ENCODE peak calls at places on chromosomes 11 and 22, in five cellular contexts. One of them, this sample, is unnamed.

GRCh38 chr22:46753360-46753759 is 9.1 kb upstream of the TBC1D22A start:
- DNase-seq in endothelial cell: no peak
- DNase-seq in IMR-90: no peak
- DNase-seq in brain microvascular endothelial cell: no peak
- DNase-seq in adipocyte: no peak
- DNase-seq in this sample: no peak

GRCh38 chr11:102117472-102118113 is 7.3 kb downstream of the YAP1 start:
- DNase-seq in brain microvascular endothelial cell: no peak
- DNase-seq in adipocyte: peak
- DNase-seq in endothelial cell: no peak
- DNase-seq in IMR-90: peak
- DNase-seq in this sample: no peak

GRCh38 chr22:46547883-46548244 is 10.4 kb upstream of the CELSR1 start:
- DNase-seq in endothelial cell: no peak
- DNase-seq in brain microvascular endothelial cell: peak
- DNase-seq in adipocyte: peak
- DNase-seq in IMR-90: peak
- DNase-seq in this sample: no peak

GRCh38 chr11:75330279-75330678 is 21.2 kb downstream of the ARRB1 start:
- DNase-seq in IMR-90: peak
- DNase-seq in brain microvascular endothelial cell: no peak
- DNase-seq in endothelial cell: no peak
- DNase-seq in adipocyte: peak
- DNase-seq in this sample: no peak

GRCh38 chr11:41245184-41245583 is 214.3 kb downstream of the LRRC4C start:
- DNase-seq in IMR-90: no peak
- DNase-seq in adipocyte: no peak
- DNase-seq in brain microvascular endothelial cell: no peak
- DNase-seq in endothelial cell: no peak
- DNase-seq in this sample: no peak

GRCh38 chr22:17980638-17981051 is 43.7 kb downstream of the MICAL3 start:
- DNase-seq in IMR-90: peak
- DNase-seq in brain microvascular endothelial cell: no peak
- DNase-seq in endothelial cell: no peak
- DNase-seq in adipocyte: no peak
- DNase-seq in this sample: peak

GRCh38 chr11:289145-289705 is 299 bp downstream of the PGGHG start:
- DNase-seq in adipocyte: no peak
- DNase-seq in brain microvascular endothelial cell: no peak
- DNase-seq in endothelial cell: no peak
- DNase-seq in IMR-90: no peak
- DNase-seq in this sample: no peak

GRCh38 chr11:57228600-57228999 is 8.4 kb downstream of the APLNR start:
- DNase-seq in adipocyte: no peak
- DNase-seq in brain microvascular endothelial cell: no peak
- DNase-seq in endothelial cell: no peak
- DNase-seq in IMR-90: no peak
- DNase-seq in this sample: no peak

GRCh38 chr22:19287076-19287724 is 4.3 kb downstream of the CLTCL1 start:
- DNase-seq in endothelial cell: no peak
- DNase-seq in IMR-90: peak
- DNase-seq in brain microvascular endothelial cell: peak
- DNase-seq in adipocyte: peak
- DNase-seq in this sample: no peak

GRCh38 chr11:133619973-133620372 is 87.7 kb upstream of the OPCML start:
- DNase-seq in brain microvascular endothelial cell: no peak
- DNase-seq in IMR-90: no peak
- DNase-seq in adipocyte: no peak
- DNase-seq in endothelial cell: no peak
- DNase-seq in this sample: peak

GRCh38 chr11:106697058-106697457 is 321.2 kb downstream of the GUCY1A2 start:
- DNase-seq in brain microvascular endothelial cell: peak
- DNase-seq in IMR-90: peak
- DNase-seq in adipocyte: peak
- DNase-seq in endothelial cell: no peak
- DNase-seq in this sample: no peak

GRCh38 chr11:118277312-118277711 is 13.2 kb upstream of the MPZL2 start:
- DNase-seq in endothelial cell: no peak
- DNase-seq in IMR-90: peak
- DNase-seq in adipocyte: no peak
- DNase-seq in brain microvascular endothelial cell: no peak
- DNase-seq in this sample: no peak

GRCh38 chr11:121721961-121722360 is 269.2 kb upstream of the SORL1-AS1 start:
- DNase-seq in brain microvascular endothelial cell: no peak
- DNase-seq in adipocyte: no peak
- DNase-seq in endothelial cell: no peak
- DNase-seq in IMR-90: no peak
- DNase-seq in this sample: peak

GRCh38 chr22:23875801-23876200 is 18.1 kb downstream of the SLC2A11 start:
- DNase-seq in endothelial cell: no peak
- DNase-seq in adipocyte: no peak
- DNase-seq in IMR-90: no peak
- DNase-seq in brain microvascular endothelial cell: no peak
- DNase-seq in this sample: no peak

GRCh38 chr11:73428227-73428626 is 52.0 kb downstream of the RELT start:
- DNase-seq in brain microvascular endothelial cell: no peak
- DNase-seq in IMR-90: no peak
- DNase-seq in adipocyte: no peak
- DNase-seq in endothelial cell: no peak
- DNase-seq in this sample: no peak

GRCh38 chr22:28560005-28560742 is 119.5 kb downstream of the TTC28 start:
- DNase-seq in endothelial cell: no peak
- DNase-seq in adipocyte: peak
- DNase-seq in brain microvascular endothelial cell: peak
- DNase-seq in IMR-90: peak
- DNase-seq in this sample: no peak

GRCh38 chr11:86800076-86800955 is at the start of gene PRSS23:
- DNase-seq in endothelial cell: peak
- DNase-seq in IMR-90: peak
- DNase-seq in brain microvascular endothelial cell: no peak
- DNase-seq in adipocyte: peak
- DNase-seq in this sample: peak

GRCh38 chr22:49017769-49018330 is 809.8 kb downstream of the BRD1 start:
- DNase-seq in IMR-90: no peak
- DNase-seq in adipocyte: no peak
- DNase-seq in endothelial cell: no peak
- DNase-seq in brain microvascular endothelial cell: no peak
- DNase-seq in this sample: peak

GRCh38 chr22:46043339-46043738 is 66.4 kb upstream of the WNT7B start:
- DNase-seq in adipocyte: no peak
- DNase-seq in endothelial cell: no peak
- DNase-seq in IMR-90: no peak
- DNase-seq in brain microvascular endothelial cell: no peak
- DNase-seq in this sample: no peak

GRCh38 chr22:27842236-27842993 is 40.9 kb upstream of the MN1 start:
- DNase-seq in IMR-90: no peak
- DNase-seq in brain microvascular endothelial cell: no peak
- DNase-seq in endothelial cell: no peak
- DNase-seq in adipocyte: no peak
- DNase-seq in this sample: peak

GRCh38 chr22:20026996-20027601 is 6.2 kb downstream of the TANGO2 start:
- DNase-seq in IMR-90: no peak
- DNase-seq in adipocyte: no peak
- DNase-seq in brain microvascular endothelial cell: no peak
- DNase-seq in endothelial cell: no peak
- DNase-seq in this sample: no peak

GRCh38 chr11:110777765-110778164 is 65.5 kb upstream of the ARHGAP20 start:
- DNase-seq in adipocyte: peak
- DNase-seq in IMR-90: peak
- DNase-seq in brain microvascular endothelial cell: peak
- DNase-seq in endothelial cell: no peak
- DNase-seq in this sample: no peak

GRCh38 chr11:29018631-29019030 is 910.4 kb downstream of the METTL15 start:
- DNase-seq in IMR-90: peak
- DNase-seq in adipocyte: peak
- DNase-seq in brain microvascular endothelial cell: peak
- DNase-seq in endothelial cell: no peak
- DNase-seq in this sample: no peak

GRCh38 chr11:62383822-62384221 is 35.0 kb upstream of the SCGB1A1 start:
- DNase-seq in adipocyte: no peak
- DNase-seq in brain microvascular endothelial cell: no peak
- DNase-seq in endothelial cell: no peak
- DNase-seq in IMR-90: no peak
- DNase-seq in this sample: no peak

GRCh38 chr11:86151188-86152005 is 82.5 kb upstream of the PICALM start:
- DNase-seq in adipocyte: peak
- DNase-seq in brain microvascular endothelial cell: no peak
- DNase-seq in endothelial cell: no peak
- DNase-seq in IMR-90: peak
- DNase-seq in this sample: no peak

GRCh38 chr11:9953994-9954626 is 290.2 kb downstream of the SWAP70 start:
- DNase-seq in IMR-90: peak
- DNase-seq in adipocyte: peak
- DNase-seq in endothelial cell: no peak
- DNase-seq in brain microvascular endothelial cell: peak
- DNase-seq in this sample: no peak

GRCh38 chr22:46826438-46826837 is 64.0 kb downstream of the TBC1D22A start:
- DNase-seq in brain microvascular endothelial cell: no peak
- DNase-seq in adipocyte: no peak
- DNase-seq in IMR-90: no peak
- DNase-seq in endothelial cell: no peak
- DNase-seq in this sample: peak

GRCh38 chr11:117641008-117641915 is 155.8 kb downstream of the DSCAML1 start:
- DNase-seq in brain microvascular endothelial cell: no peak
- DNase-seq in IMR-90: no peak
- DNase-seq in adipocyte: no peak
- DNase-seq in endothelial cell: no peak
- DNase-seq in this sample: no peak

GRCh38 chr11:46603704-46604308 is 10.0 kb upstream of the AMBRA1 start:
- DNase-seq in endothelial cell: no peak
- DNase-seq in adipocyte: no peak
- DNase-seq in IMR-90: no peak
- DNase-seq in brain microvascular endothelial cell: no peak
- DNase-seq in this sample: no peak